ENCODE peak calls at places on chromosomes 11 and 22, in six cellular contexts. X is OCI-LY7, Z is neuronal stem cell, P is GM23338, B is IMR-90, I is PC-9. N is an unnamed sample.

GRCh38 chr11:2270322-2271076 is at the start of gene ASCL2:
- DNase-seq in X (no peak), Z (no peak), P (peak), B (no peak), I (no peak), N (no peak)

GRCh38 chr22:17772963-17773605 is 1.2 kb downstream of the BID start:
- DNase-seq in X (no peak), Z (no peak), P (peak), B (peak), I (peak), N (peak)

GRCh38 chr11:26931248-26931631 is 62.7 kb upstream of the FIBIN start:
- DNase-seq in X (no peak), Z (no peak), P (no peak), B (peak), I (no peak), N (no peak)

GRCh38 chr11:133898770-133899115 is 53.4 kb upstream of the SPATA19 start:
- DNase-seq in X (no peak), Z (no peak), P (no peak), B (no peak), I (no peak), N (no peak)

GRCh38 chr22:50628543-50629134 is 687 bp upstream of the ARSA start:
- DNase-seq in X (no peak), Z (no peak), P (no peak), B (no peak), I (peak), N (no peak)

GRCh38 chr11:35951659-35952058 is 7.8 kb downstream of the LDLRAD3 start:
- DNase-seq in X (peak), Z (no peak), P (no peak), B (no peak), I (no peak), N (no peak)

GRCh38 chr22:19785461-19786263 is 25.1 kb downstream of the TBX1 start:
- DNase-seq in X (no peak), Z (no peak), P (no peak), B (no peak), I (no peak), N (no peak)

GRCh38 chr22:20584872-20585639 is 77.6 kb downstream of the MED15 start:
- DNase-seq in X (no peak), Z (no peak), P (no peak), B (no peak), I (no peak), N (no peak)

GRCh38 chr11:1547467-1548098 is 24.5 kb downstream of the DUSP8 start:
- DNase-seq in X (no peak), Z (no peak), P (no peak), B (no peak), I (no peak), N (no peak)

GRCh38 chr22:47163876-47164513 is 401.5 kb downstream of the TBC1D22A start:
- DNase-seq in X (no peak), Z (no peak), P (no peak), B (no peak), I (no peak), N (no peak)

GRCh38 chr11:29005401-29005980 is 897.3 kb downstream of the METTL15 start:
- DNase-seq in X (no peak), Z (no peak), P (peak), B (no peak), I (no peak), N (no peak)

GRCh38 chr11:103079833-103080232 is 12.1 kb downstream of the DCUN1D5 start:
- DNase-seq in X (no peak), Z (no peak), P (no peak), B (peak), I (no peak), N (peak)

GRCh38 chr11:27193434-27194225 is 153.0 kb downstream of the BBOX1 start:
- DNase-seq in X (no peak), Z (no peak), P (no peak), B (no peak), I (no peak), N (no peak)

GRCh38 chr11:18761741-18762140 is 29.9 kb downstream of the PTPN5 start:
- DNase-seq in X (no peak), Z (no peak), P (no peak), B (no peak), I (no peak), N (no peak)

GRCh38 chr11:127965947-127966668 is 621.2 kb downstream of the ETS1 start:
- DNase-seq in X (no peak), Z (no peak), P (no peak), B (peak), I (no peak), N (no peak)

GRCh38 chr11:7638710-7639642 is 34.3 kb downstream of the CYB5R2 start:
- DNase-seq in X (peak), Z (no peak), P (no peak), B (no peak), I (no peak), N (no peak)

GRCh38 chr11:108857382-108857781 is 192.5 kb downstream of the DDX10 start:
- DNase-seq in X (no peak), Z (no peak), P (no peak), B (no peak), I (no peak), N (no peak)

GRCh38 chr11:60854847-60855725 is 664 bp downstream of the PTGDR2 start:
- DNase-seq in X (no peak), Z (no peak), P (no peak), B (no peak), I (no peak), N (no peak)

DNA sequence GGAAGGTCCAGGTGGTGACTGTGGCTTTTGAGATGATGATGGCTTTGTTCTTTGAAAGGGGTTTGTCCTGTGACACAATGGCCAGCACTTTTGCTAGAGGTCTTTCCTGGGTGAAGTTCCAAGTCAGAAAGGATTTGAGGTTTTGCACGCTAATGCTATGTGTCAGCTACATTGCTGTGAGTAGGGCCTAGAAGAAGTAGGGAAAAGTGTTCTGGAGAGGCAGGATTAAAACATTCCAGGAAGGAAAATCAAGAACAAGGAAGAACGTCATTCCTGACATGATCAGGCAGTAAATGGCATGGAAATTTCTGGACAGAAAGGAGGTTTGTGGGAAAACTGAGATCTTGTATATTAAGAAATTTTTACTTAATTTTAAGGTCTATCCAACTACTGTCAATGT is 290.7 kb downstream of the NTM start:
- DNase-seq in X (no peak), Z (no peak), P (no peak), B (peak), I (no peak), N (no peak)
- H2AFZ ChIP-seq in X (no peak), Z (no peak), P (no peak), B (peak), I (no peak), N (no peak)

GRCh38 chr22:44894782-44895181 is 115.0 kb downstream of the PHF21B start:
- DNase-seq in X (no peak), Z (no peak), P (no peak), B (no peak), I (no peak), N (no peak)
- H2AFZ ChIP-seq in X (no peak), Z (no peak), P (no peak), B (no peak), I (no peak), N (no peak)

GRCh38 chr22:28710112-28710888 is 30.7 kb upstream of the TTC28 start:
- DNase-seq in X (no peak), Z (no peak), P (no peak), B (peak), I (peak), N (peak)
- H2AFZ ChIP-seq in X (no peak), Z (no peak), P (no peak), B (no peak), I (no peak), N (peak)

DNA sequence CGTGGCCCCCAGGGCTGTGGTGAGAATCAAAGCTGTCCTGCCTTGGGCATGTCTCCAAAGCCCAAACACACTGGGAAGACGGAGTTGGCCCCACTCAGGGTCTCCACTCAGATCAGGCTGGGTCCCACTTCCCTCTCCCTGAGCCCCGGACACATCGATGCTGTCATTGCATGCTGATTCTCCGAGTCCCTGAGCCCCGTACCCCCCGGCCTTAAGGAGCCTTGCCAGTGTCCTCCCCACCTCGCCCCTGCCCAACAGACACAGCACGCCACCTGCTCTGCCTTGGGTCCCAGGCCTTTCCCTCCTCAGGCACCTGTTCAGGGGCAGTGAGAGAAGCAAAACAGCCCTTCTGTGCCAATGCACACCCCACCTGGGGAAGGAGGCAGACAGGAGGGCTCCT is 14.6 kb downstream of the EIF1AD start:
- DNase-seq in X (no peak), Z (no peak), P (no peak), B (no peak), I (no peak), N (no peak)
- H2AFZ ChIP-seq in X (no peak), Z (no peak), P (no peak), B (no peak), I (no peak), N (no peak)

N was measured in PC-3.